ENCODE peak calls at places on chromosomes 12 and 14, in ten cellular contexts. One of them, this sample, is unnamed.

GRCh38 chr14:20458031-20458789 is 3.0 kb downstream of the PIP4P1 start:
- DNase-seq in A172: no peak
- DNase-seq in CD14-positive monocyte: no peak
- DNase-seq in IMR-90: no peak
- DNase-seq in uterus: no peak
- DNase-seq in amniotic stem cell: no peak
- DNase-seq in body of pancreas: no peak
- DNase-seq in Daoy: no peak
- DNase-seq in neural progenitor cell: no peak
- DNase-seq in GM06990: no peak
- DNase-seq in this sample: no peak

GRCh38 chr14:74038015-74038859 is 19.1 kb downstream of the BBOF1 start:
- DNase-seq in A172: peak
- DNase-seq in CD14-positive monocyte: no peak
- DNase-seq in IMR-90: peak
- DNase-seq in uterus: no peak
- DNase-seq in amniotic stem cell: no peak
- DNase-seq in body of pancreas: peak
- DNase-seq in Daoy: peak
- DNase-seq in neural progenitor cell: peak
- DNase-seq in GM06990: peak
- DNase-seq in this sample: no peak

GRCh38 chr12:94704452-94704871 is 54.1 kb upstream of the TMCC3 start:
- DNase-seq in A172: peak
- DNase-seq in CD14-positive monocyte: no peak
- DNase-seq in IMR-90: peak
- DNase-seq in uterus: no peak
- DNase-seq in amniotic stem cell: no peak
- DNase-seq in body of pancreas: peak
- DNase-seq in Daoy: peak
- DNase-seq in neural progenitor cell: no peak
- DNase-seq in GM06990: no peak
- DNase-seq in this sample: no peak

GRCh38 chr12:105025890-105026289 is 39.8 kb downstream of the NOPCHAP1 start:
- DNase-seq in A172: peak
- DNase-seq in CD14-positive monocyte: no peak
- DNase-seq in IMR-90: peak
- DNase-seq in uterus: peak
- DNase-seq in amniotic stem cell: peak
- DNase-seq in body of pancreas: peak
- DNase-seq in Daoy: peak
- DNase-seq in neural progenitor cell: no peak
- DNase-seq in GM06990: no peak
- DNase-seq in this sample: no peak

GRCh38 chr12:49662998-49663843 is 39.9 kb downstream of the PRPF40B start:
- DNase-seq in A172: peak
- DNase-seq in CD14-positive monocyte: peak
- DNase-seq in IMR-90: peak
- DNase-seq in uterus: peak
- DNase-seq in amniotic stem cell: no peak
- DNase-seq in body of pancreas: peak
- DNase-seq in Daoy: peak
- DNase-seq in neural progenitor cell: no peak
- DNase-seq in GM06990: peak
- DNase-seq in this sample: peak

GRCh38 chr12:12350868-12351463 is 924 bp upstream of the MANSC1 start:
- DNase-seq in A172: no peak
- DNase-seq in CD14-positive monocyte: no peak
- DNase-seq in IMR-90: peak
- DNase-seq in uterus: no peak
- DNase-seq in amniotic stem cell: no peak
- DNase-seq in body of pancreas: no peak
- DNase-seq in Daoy: no peak
- DNase-seq in neural progenitor cell: peak
- DNase-seq in GM06990: no peak
- DNase-seq in this sample: no peak

GRCh38 chr12:75291014-75291413 is 39.1 kb downstream of the CAPS2 start:
- DNase-seq in A172: no peak
- DNase-seq in CD14-positive monocyte: no peak
- DNase-seq in IMR-90: no peak
- DNase-seq in uterus: no peak
- DNase-seq in amniotic stem cell: no peak
- DNase-seq in body of pancreas: no peak
- DNase-seq in Daoy: no peak
- DNase-seq in neural progenitor cell: no peak
- DNase-seq in GM06990: no peak
- DNase-seq in this sample: no peak

GRCh38 chr12:3964404-3964803 is 91.2 kb upstream of the PARP11 start:
- DNase-seq in A172: no peak
- DNase-seq in CD14-positive monocyte: no peak
- DNase-seq in IMR-90: no peak
- DNase-seq in uterus: no peak
- DNase-seq in amniotic stem cell: no peak
- DNase-seq in body of pancreas: peak
- DNase-seq in Daoy: peak
- DNase-seq in neural progenitor cell: peak
- DNase-seq in GM06990: no peak
- DNase-seq in this sample: peak

GRCh38 chr14:96994999-96995398 is 197.8 kb downstream of the VRK1 start:
- DNase-seq in A172: no peak
- DNase-seq in CD14-positive monocyte: no peak
- DNase-seq in IMR-90: no peak
- DNase-seq in uterus: no peak
- DNase-seq in amniotic stem cell: no peak
- DNase-seq in body of pancreas: no peak
- DNase-seq in Daoy: no peak
- DNase-seq in neural progenitor cell: no peak
- DNase-seq in GM06990: no peak
- DNase-seq in this sample: no peak

GRCh38 chr12:132259872-132260695 is 69.3 kb downstream of the GALNT9 start:
- DNase-seq in A172: no peak
- DNase-seq in CD14-positive monocyte: no peak
- DNase-seq in IMR-90: no peak
- DNase-seq in uterus: no peak
- DNase-seq in amniotic stem cell: no peak
- DNase-seq in body of pancreas: no peak
- DNase-seq in Daoy: no peak
- DNase-seq in neural progenitor cell: no peak
- DNase-seq in GM06990: no peak
- DNase-seq in this sample: no peak

GRCh38 chr14:90450667-90451066 is 53.8 kb downstream of the CALM1 start:
- DNase-seq in A172: no peak
- DNase-seq in CD14-positive monocyte: no peak
- DNase-seq in IMR-90: no peak
- DNase-seq in uterus: no peak
- DNase-seq in amniotic stem cell: no peak
- DNase-seq in body of pancreas: no peak
- DNase-seq in Daoy: no peak
- DNase-seq in neural progenitor cell: no peak
- DNase-seq in GM06990: no peak
- DNase-seq in this sample: no peak

GRCh38 chr14:45287609-45288008 is 34.6 kb upstream of the MIS18BP1 start:
- DNase-seq in A172: no peak
- DNase-seq in CD14-positive monocyte: no peak
- DNase-seq in IMR-90: no peak
- DNase-seq in uterus: no peak
- DNase-seq in amniotic stem cell: no peak
- DNase-seq in body of pancreas: no peak
- DNase-seq in Daoy: no peak
- DNase-seq in neural progenitor cell: no peak
- DNase-seq in GM06990: no peak
- DNase-seq in this sample: no peak

GRCh38 chr12:27243006-27243405 is 1.1 kb upstream of the STK38L start:
- DNase-seq in A172: no peak
- DNase-seq in CD14-positive monocyte: no peak
- DNase-seq in IMR-90: no peak
- DNase-seq in uterus: no peak
- DNase-seq in amniotic stem cell: no peak
- DNase-seq in body of pancreas: no peak
- DNase-seq in Daoy: no peak
- DNase-seq in neural progenitor cell: no peak
- DNase-seq in GM06990: peak
- DNase-seq in this sample: no peak

GRCh38 chr14:95431199-95432145 is 85.0 kb downstream of the SYNE3 start:
- DNase-seq in A172: no peak
- DNase-seq in CD14-positive monocyte: no peak
- DNase-seq in IMR-90: peak
- DNase-seq in uterus: no peak
- DNase-seq in amniotic stem cell: no peak
- DNase-seq in body of pancreas: peak
- DNase-seq in Daoy: peak
- DNase-seq in neural progenitor cell: peak
- DNase-seq in GM06990: no peak
- DNase-seq in this sample: peak

GRCh38 chr14:28406181-28406580 is 360.4 kb upstream of the FOXG1 start:
- DNase-seq in A172: no peak
- DNase-seq in CD14-positive monocyte: no peak
- DNase-seq in IMR-90: no peak
- DNase-seq in uterus: no peak
- DNase-seq in amniotic stem cell: no peak
- DNase-seq in body of pancreas: no peak
- DNase-seq in Daoy: peak
- DNase-seq in neural progenitor cell: no peak
- DNase-seq in GM06990: no peak
- DNase-seq in this sample: no peak

GRCh38 chr12:109524466-109525278 is 47.2 kb downstream of the UBE3B start:
- DNase-seq in A172: no peak
- DNase-seq in CD14-positive monocyte: peak
- DNase-seq in IMR-90: no peak
- DNase-seq in uterus: no peak
- DNase-seq in amniotic stem cell: no peak
- DNase-seq in body of pancreas: no peak
- DNase-seq in Daoy: no peak
- DNase-seq in neural progenitor cell: peak
- DNase-seq in GM06990: no peak
- DNase-seq in this sample: no peak

GRCh38 chr12:101826766-101827368 is 3.9 kb downstream of the GNPTAB start:
- DNase-seq in A172: no peak
- DNase-seq in CD14-positive monocyte: no peak
- DNase-seq in IMR-90: no peak
- DNase-seq in uterus: no peak
- DNase-seq in amniotic stem cell: no peak
- DNase-seq in body of pancreas: no peak
- DNase-seq in Daoy: no peak
- DNase-seq in neural progenitor cell: no peak
- DNase-seq in GM06990: no peak
- DNase-seq in this sample: no peak

GRCh38 chr12:75913502-75914110 is 118.0 kb downstream of the PHLDA1 start:
- DNase-seq in A172: no peak
- DNase-seq in CD14-positive monocyte: no peak
- DNase-seq in IMR-90: no peak
- DNase-seq in uterus: no peak
- DNase-seq in amniotic stem cell: no peak
- DNase-seq in body of pancreas: peak
- DNase-seq in Daoy: no peak
- DNase-seq in neural progenitor cell: no peak
- DNase-seq in GM06990: no peak
- DNase-seq in this sample: no peak

GRCh38 chr12:8038659-8039114 is 6.2 kb downstream of the FOXJ2 start:
- DNase-seq in A172: peak
- DNase-seq in CD14-positive monocyte: no peak
- DNase-seq in IMR-90: peak
- DNase-seq in uterus: peak
- DNase-seq in amniotic stem cell: no peak
- DNase-seq in body of pancreas: peak
- DNase-seq in Daoy: peak
- DNase-seq in neural progenitor cell: peak
- DNase-seq in GM06990: no peak
- DNase-seq in this sample: peak

GRCh38 chr12:92439397-92439779 is 263.4 kb upstream of the PLEKHG7 start:
- DNase-seq in A172: peak
- DNase-seq in CD14-positive monocyte: no peak
- DNase-seq in IMR-90: peak
- DNase-seq in uterus: peak
- DNase-seq in amniotic stem cell: peak
- DNase-seq in body of pancreas: no peak
- DNase-seq in Daoy: peak
- DNase-seq in neural progenitor cell: no peak
- DNase-seq in GM06990: no peak
- DNase-seq in this sample: no peak

GRCh38 chr14:73238262-73238852 is 1.1 kb downstream of the PAPLN start:
- DNase-seq in A172: peak
- DNase-seq in CD14-positive monocyte: no peak
- DNase-seq in IMR-90: peak
- DNase-seq in uterus: no peak
- DNase-seq in amniotic stem cell: peak
- DNase-seq in body of pancreas: no peak
- DNase-seq in Daoy: peak
- DNase-seq in neural progenitor cell: peak
- DNase-seq in GM06990: no peak
- DNase-seq in this sample: peak

GRCh38 chr12:51028126-51028810 is 2.1 kb upstream of the SLC11A2 start:
- DNase-seq in A172: peak
- DNase-seq in CD14-positive monocyte: peak
- DNase-seq in IMR-90: peak
- DNase-seq in uterus: no peak
- DNase-seq in amniotic stem cell: no peak
- DNase-seq in body of pancreas: peak
- DNase-seq in Daoy: peak
- DNase-seq in neural progenitor cell: peak
- DNase-seq in GM06990: no peak
- DNase-seq in this sample: peak

GRCh38 chr12:80045594-80045993 is 53.7 kb upstream of the OTOGL start:
- DNase-seq in A172: peak
- DNase-seq in CD14-positive monocyte: no peak
- DNase-seq in IMR-90: peak
- DNase-seq in uterus: no peak
- DNase-seq in amniotic stem cell: no peak
- DNase-seq in body of pancreas: no peak
- DNase-seq in Daoy: peak
- DNase-seq in neural progenitor cell: no peak
- DNase-seq in GM06990: no peak
- DNase-seq in this sample: no peak

GRCh38 chr14:74589291-74589879 is 22.7 kb downstream of the LTBP2 start:
- DNase-seq in A172: no peak
- DNase-seq in CD14-positive monocyte: no peak
- DNase-seq in IMR-90: no peak
- DNase-seq in uterus: no peak
- DNase-seq in amniotic stem cell: no peak
- DNase-seq in body of pancreas: no peak
- DNase-seq in Daoy: no peak
- DNase-seq in neural progenitor cell: no peak
- DNase-seq in GM06990: no peak
- DNase-seq in this sample: no peak

GRCh38 chr14:101491841-101492240 is 69.5 kb upstream of the DIO3 start:
- DNase-seq in A172: no peak
- DNase-seq in CD14-positive monocyte: no peak
- DNase-seq in IMR-90: no peak
- DNase-seq in uterus: peak
- DNase-seq in amniotic stem cell: no peak
- DNase-seq in body of pancreas: no peak
- DNase-seq in Daoy: no peak
- DNase-seq in neural progenitor cell: no peak
- DNase-seq in GM06990: no peak
- DNase-seq in this sample: no peak

GRCh38 chr12:8549381-8549780 is 8.7 kb upstream of the CLEC4E start:
- DNase-seq in A172: no peak
- DNase-seq in CD14-positive monocyte: no peak
- DNase-seq in IMR-90: no peak
- DNase-seq in uterus: no peak
- DNase-seq in amniotic stem cell: no peak
- DNase-seq in body of pancreas: no peak
- DNase-seq in Daoy: peak
- DNase-seq in neural progenitor cell: no peak
- DNase-seq in GM06990: no peak
- DNase-seq in this sample: no peak

GRCh38 chr12:17992002-17992656 is 97.9 kb downstream of the RERGL start:
- DNase-seq in A172: peak
- DNase-seq in CD14-positive monocyte: no peak
- DNase-seq in IMR-90: peak
- DNase-seq in uterus: no peak
- DNase-seq in amniotic stem cell: peak
- DNase-seq in body of pancreas: peak
- DNase-seq in Daoy: peak
- DNase-seq in neural progenitor cell: peak
- DNase-seq in GM06990: no peak
- DNase-seq in this sample: no peak

GRCh38 chr14:68939893-68940613 is 39.0 kb downstream of the ACTN1 start:
- DNase-seq in A172: peak
- DNase-seq in CD14-positive monocyte: no peak
- DNase-seq in IMR-90: peak
- DNase-seq in uterus: peak
- DNase-seq in amniotic stem cell: peak
- DNase-seq in body of pancreas: peak
- DNase-seq in Daoy: peak
- DNase-seq in neural progenitor cell: peak
- DNase-seq in GM06990: no peak
- DNase-seq in this sample: peak

This sample was measured in islet precursor cell.